ENCODE peak calls at places on chromosomes 13 and 19, in ten cellular contexts. T is stomach, I is right lobe of liver, C is H1, K is heart left ventricle, U is prostate gland, P is A549, W is transverse colon, E is IMR-90, H is tibial nerve. O is an unnamed sample. For H3K9me3, the result is how much of the 10 kb centered on the place peaks cover.

GRCh38 chr19:33868821-33869412 is 72.2 kb downstream of the KCTD15 start:
- DNase-seq in K (peak), T (peak), E (no peak), W (peak), H (no peak), P (no peak), C (peak), U (peak), I (no peak), O (peak)

GRCh38 chr19:55442372-55443044 is 592 bp downstream of the SHISA7 start:
- DNase-seq in T (no peak), H (no peak), W (no peak), C (peak), P (no peak), K (no peak), I (peak), E (no peak), U (no peak), O (no peak)

GRCh38 chr13:105665284-105665683 is 870.2 kb downstream of the EFNB2 start:
- DNase-seq in H (no peak), C (no peak), W (no peak), U (no peak), T (no peak), E (peak), I (no peak), K (no peak), P (no peak), O (no peak)

GRCh38 chr13:107157272-107157671 is 589.3 kb upstream of the ARGLU1 start:
- DNase-seq in T (no peak), E (peak), W (no peak), U (no peak), C (no peak), I (no peak), P (no peak), K (no peak), H (no peak), O (no peak)

GRCh38 chr13:44734204-44734707 is 158.1 kb upstream of the TSC22D1 start:
- DNase-seq in P (no peak), E (peak), U (peak), T (peak), I (no peak), C (no peak), H (no peak), W (no peak), K (peak), O (no peak)

GRCh38 chr19:45283443-45284033 is 32.5 kb downstream of the MARK4 start:
- DNase-seq in E (no peak), K (no peak), P (no peak), C (no peak), I (no peak), U (no peak), T (no peak), H (no peak), W (no peak), O (no peak)

GRCh38 chr19:7931221-7932061 is 5.5 kb upstream of the CTXN1 start:
- DNase-seq in W (no peak), K (no peak), U (no peak), E (no peak), P (no peak), I (no peak), T (no peak), H (no peak), C (no peak), O (peak)

GRCh38 chr19:483332-484072 is 12.8 kb upstream of the MADCAM1 start:
- DNase-seq in U (no peak), I (no peak), C (no peak), K (no peak), H (no peak), W (no peak), T (no peak), P (no peak), E (no peak), O (no peak)

GRCh38 chr13:51632643-51633357 is 48.5 kb downstream of the WDFY2 start:
- DNase-seq in P (no peak), C (no peak), U (peak), K (no peak), W (no peak), H (no peak), E (no peak), I (no peak), T (no peak), O (no peak)

GRCh38 chr13:23966691-23967615 is 69.7 kb upstream of the C1QTNF9B start:
- DNase-seq in E (peak), U (peak), C (no peak), K (no peak), H (no peak), W (no peak), T (no peak), I (no peak), P (no peak), O (no peak)

GRCh38 chr19:14127929-14128509 is 8.4 kb downstream of the ASF1B start:
- DNase-seq in P (no peak), I (no peak), C (no peak), T (no peak), E (no peak), K (peak), H (no peak), U (no peak), W (no peak), O (no peak)

GRCh38 chr13:59672445-59672844 is 491.3 kb downstream of the DIAPH3 start:
- DNase-seq in P (no peak), C (no peak), E (no peak), T (no peak), U (no peak), W (no peak), I (no peak), H (no peak), K (no peak), O (no peak)

GRCh38 chr19:7246601-7247000 is 47.6 kb downstream of the INSR start:
- DNase-seq in H (no peak), T (no peak), K (no peak), P (no peak), C (no peak), W (no peak), E (no peak), I (no peak), U (no peak), O (no peak)

GRCh38 chr13:107941345-107942029 is 273.8 kb downstream of the LIG4 start:
- DNase-seq in P (no peak), I (no peak), C (no peak), H (no peak), T (no peak), K (no peak), U (no peak), W (no peak), E (no peak), O (no peak)

GRCh38 chr13:85509512-85509911 is 289.7 kb downstream of the SLITRK6 start:
- DNase-seq in U (peak), C (no peak), W (no peak), E (peak), K (no peak), T (no peak), I (no peak), P (no peak), H (no peak), O (no peak)
- TF ChIP-seq POLR2A in U (no peak), C (no peak), W (no peak), E (no peak), K (no peak), T (no peak), I (no peak), P (no peak), H (no peak), O (no peak)

GRCh38 chr19:23343434-23344010 is 51.7 kb downstream of the ZNF91 start:
- DNase-seq in C (no peak), H (no peak), I (no peak), T (no peak), P (no peak), U (no peak), E (no peak), W (no peak), K (no peak), O (no peak)

GRCh38 chr19:23346696-23347095 is 48.6 kb downstream of the ZNF91 start:
- DNase-seq in K (no peak), U (no peak), E (no peak), C (no peak), W (no peak), H (no peak), T (no peak), P (no peak), I (no peak), O (no peak)

GRCh38 chr19:23351806-23352205 is 43.5 kb downstream of the ZNF91 start:
- DNase-seq in I (no peak), U (no peak), T (no peak), P (no peak), C (no peak), K (no peak), E (no peak), W (no peak), H (no peak), O (no peak)

GRCh38 chr19:23345838-23346237 is 49.4 kb downstream of the ZNF91 start:
- DNase-seq in W (no peak), I (no peak), E (no peak), U (no peak), K (no peak), T (no peak), C (peak), P (no peak), H (no peak), O (no peak)
- H3K9me3 ChIP-seq in W (half or more), I (under half), E (half or more), U (under half), K (half or more), T (half or more), C (under half), P (half or more), H (under half), O (under half)

GRCh38 chr19:46985532-46986415 is 33.9 kb upstream of the NPAS1 start:
- DNase-seq in K (no peak), C (no peak), I (no peak), E (no peak), T (no peak), H (no peak), W (no peak), P (no peak), U (no peak), O (no peak)
- TF ChIP-seq POLR2A in K (no peak), C (no peak), I (no peak), E (no peak), T (no peak), H (no peak), W (no peak), P (no peak), U (no peak), O (no peak)

GRCh38 chr19:57788114-57788692 is 18.7 kb downstream of the ZNF586 start:
- DNase-seq in K (no peak), H (no peak), T (no peak), W (no peak), U (no peak), I (no peak), C (no peak), E (no peak), P (no peak), O (no peak)

GRCh38 chr19:57786906-57787305 is 17.4 kb downstream of the ZNF586 start:
- DNase-seq in I (no peak), K (no peak), P (no peak), E (no peak), U (no peak), H (no peak), W (no peak), T (no peak), C (no peak), O (no peak)

GRCh38 chr19:57789288-57789687 is 19.8 kb downstream of the ZNF586 start:
- DNase-seq in K (no peak), T (no peak), H (no peak), I (no peak), C (no peak), W (no peak), E (no peak), P (no peak), U (no peak), O (no peak)

GRCh38 chr19:57786286-57786685 is 16.8 kb downstream of the ZNF586 start:
- DNase-seq in P (no peak), U (no peak), H (no peak), E (no peak), C (no peak), I (no peak), T (no peak), K (no peak), W (no peak), O (no peak)
- H3K9me3 ChIP-seq in P (half or more), U (under half), H (under half), E (under half), C (under half), I (under half), T (under half), K (half or more), W (under half), O (half or more)

GRCh38 chr19:2331601-2332246 is 3.2 kb downstream of the SPPL2B start:
- DNase-seq in U (no peak), K (no peak), H (no peak), E (no peak), W (no peak), P (no peak), C (no peak), T (no peak), I (no peak), O (no peak)

GRCh38 chr19:2329162-2329505 is 650 bp downstream of the SPPL2B start:
- DNase-seq in I (no peak), W (no peak), T (no peak), K (no peak), C (no peak), P (no peak), U (no peak), H (no peak), E (no peak), O (no peak)

GRCh38 chr19:2329528-2329927 is 1.0 kb downstream of the SPPL2B start:
- DNase-seq in H (no peak), U (no peak), P (no peak), I (no peak), T (no peak), C (no peak), W (no peak), K (no peak), E (no peak), O (no peak)

GRCh38 chr19:2330255-2330631 is 1.8 kb downstream of the SPPL2B start:
- DNase-seq in P (no peak), E (no peak), C (no peak), T (no peak), W (no peak), I (no peak), H (no peak), K (no peak), U (no peak), O (no peak)

GRCh38 chr19:2330632-2331284 is 2.3 kb downstream of the SPPL2B start:
- DNase-seq in P (no peak), E (no peak), K (no peak), I (peak), W (peak), T (peak), C (peak), U (no peak), H (no peak), O (no peak)
- TF ChIP-seq POLR2A in P (no peak), E (no peak), K (no peak), I (peak), W (peak), T (no peak), C (no peak), U (no peak), H (no peak), O (no peak)

DNA sequence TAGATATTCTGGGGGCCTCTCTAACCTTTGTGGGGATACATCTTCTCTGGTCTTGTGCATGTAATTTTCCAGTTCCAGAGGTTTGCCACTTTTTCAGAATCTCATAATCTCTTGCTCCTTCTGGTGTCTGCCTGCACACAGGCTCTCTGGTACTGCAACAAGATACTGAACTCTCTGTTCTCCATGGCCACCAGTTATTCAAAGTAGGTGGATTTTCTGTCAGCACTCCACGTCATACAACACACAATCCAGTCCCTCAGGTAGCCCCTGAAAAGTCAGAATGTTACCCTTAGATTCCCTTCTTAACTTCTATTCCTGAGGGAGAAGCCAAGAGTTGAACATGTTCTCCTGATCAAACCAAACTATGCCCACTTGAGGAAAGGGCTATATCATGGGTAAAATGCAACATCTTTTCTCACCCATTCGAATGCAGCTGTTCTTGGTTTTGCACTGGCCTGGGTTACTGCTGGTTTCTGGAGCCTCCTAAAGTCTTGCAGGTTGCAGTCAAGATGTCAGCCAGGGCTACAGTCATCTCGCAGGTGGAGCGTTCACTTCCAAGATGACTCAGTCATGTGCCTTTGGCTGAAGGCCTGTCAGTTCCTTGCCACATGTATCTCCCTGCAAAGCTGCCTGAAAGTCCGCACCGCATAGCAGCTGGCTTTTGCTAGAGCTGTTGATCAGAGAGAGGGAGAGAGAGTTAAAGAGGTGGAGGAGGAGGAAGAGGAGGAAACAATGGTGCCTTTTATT is 57.7 kb upstream of the TUBA3C start:
- DNase-seq in H (no peak), U (no peak), P (no peak), C (no peak), I (no peak), W (no peak), K (no peak), T (no peak), E (no peak), O (no peak)
- H3K9me3 ChIP-seq in H (under half), U (under half), P (under half), C (half or more), I (under half), W (under half), K (under half), T (under half), E (under half), O (under half)

GRCh38 chr19:21851596-21852345 is 15.8 kb upstream of the ZNF43 start:
- DNase-seq in I (peak), H (peak), C (peak), P (peak), K (peak), U (peak), W (peak), E (peak), T (peak), O (peak)
- TF ChIP-seq POLR2A in I (no peak), H (no peak), C (peak), P (peak), K (peak), U (peak), W (peak), E (peak), T (no peak), O (peak)

GRCh38 chr13:19159181-19159580 is 22.4 kb downstream of the TUBA3C start:
- DNase-seq in C (no peak), T (no peak), U (no peak), H (no peak), P (no peak), I (no peak), E (no peak), W (no peak), K (no peak), O (no peak)

GRCh38 chr13:19159761-19160420 is 21.7 kb downstream of the TUBA3C start:
- DNase-seq in T (no peak), P (no peak), H (no peak), C (no peak), K (no peak), E (no peak), U (no peak), W (no peak), I (no peak), O (no peak)

GRCh38 chr13:19158006-19158405 is 23.6 kb downstream of the TUBA3C start:
- DNase-seq in I (no peak), T (no peak), H (no peak), U (no peak), W (no peak), P (no peak), E (no peak), C (no peak), K (no peak), O (no peak)

GRCh38 chr13:19158526-19158925 is 23.1 kb downstream of the TUBA3C start:
- DNase-seq in P (no peak), K (no peak), E (no peak), W (no peak), C (no peak), H (no peak), U (no peak), I (no peak), T (no peak), O (no peak)

DNA sequence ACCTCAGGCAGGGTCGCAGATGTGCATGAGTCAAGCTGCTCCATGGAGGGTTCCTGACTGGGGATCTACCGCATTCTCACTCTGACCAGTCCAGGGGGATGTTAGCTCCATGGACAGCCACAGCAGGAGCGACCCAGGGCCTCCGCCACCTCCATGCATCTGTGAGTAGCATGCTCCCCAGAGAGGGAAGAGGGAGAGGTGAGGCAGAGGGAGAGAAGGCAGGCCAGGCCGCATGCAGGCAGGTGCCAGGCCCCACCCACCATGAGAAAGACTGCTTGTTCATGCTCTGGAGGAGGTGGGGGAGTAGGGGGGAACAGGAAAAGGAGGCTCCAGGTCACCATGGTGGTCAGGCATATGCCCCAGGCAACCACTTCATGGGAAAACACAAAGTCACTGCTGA is 20.3 kb downstream of the TUBA3C start:
- DNase-seq in T (no peak), W (no peak), E (no peak), P (no peak), C (no peak), I (no peak), K (no peak), H (no peak), U (no peak), O (no peak)
- H3K9me3 ChIP-seq in T (under half), W (under half), E (half or more), P (under half), C (half or more), I (under half), K (under half), H (under half), U (under half), O (under half)